ENCODE peak calls at places on chromosomes 5 and 9, in ten cellular contexts. C is lower lobe of right lung, B is fibroblast of mammary gland, Q is psoas muscle, H is MM.1S, D is foreskin fibroblast, G is left ventricle myocardium inferior, T is cardiac muscle cell, I is A673, R is heart left ventricle. Z is an unnamed sample.

GRCh38 chr5:51821697-51822096 is 438.4 kb downstream of the ISL1 start:
- DNase-seq in R (no peak), T (no peak), C (no peak), G (no peak), B (no peak), H (no peak), I (no peak), D (peak), Q (no peak), Z (no peak)

GRCh38 chr5:179797741-179798140 is 4.0 kb downstream of the LTC4S start:
- DNase-seq in G (no peak), B (no peak), T (no peak), D (no peak), I (no peak), H (no peak), R (no peak), Q (no peak), C (no peak), Z (no peak)

GRCh38 chr5:40437452-40437861 is 242.3 kb upstream of the PTGER4 start:
- DNase-seq in R (no peak), C (no peak), D (peak), I (no peak), Q (no peak), B (peak), T (peak), G (no peak), H (no peak), Z (peak)

GRCh38 chr9:72396247-72397091 is 31.5 kb upstream of the ZFAND5 start:
- DNase-seq in I (peak), C (no peak), B (peak), R (no peak), H (no peak), G (no peak), T (peak), Q (no peak), D (peak), Z (no peak)

GRCh38 chr5:39108987-39109386 is 34.8 kb upstream of the RICTOR start:
- DNase-seq in H (no peak), Q (no peak), R (no peak), T (no peak), C (no peak), B (no peak), D (no peak), I (no peak), G (no peak), Z (no peak)

GRCh38 chr5:109705596-109705995 is 15.9 kb downstream of the MAN2A1 start:
- DNase-seq in Q (no peak), R (no peak), D (peak), H (no peak), B (peak), G (no peak), I (no peak), T (peak), C (no peak), Z (no peak)

GRCh38 chr5:132019337-132019736 is 7.9 kb upstream of the ACSL6 start:
- DNase-seq in B (no peak), H (no peak), D (no peak), T (no peak), C (no peak), Q (no peak), I (no peak), R (no peak), G (no peak), Z (peak)

GRCh38 chr5:146852089-146852488 is 26.5 kb downstream of the PPP2R2B start:
- DNase-seq in T (no peak), Q (no peak), H (no peak), C (no peak), R (no peak), B (no peak), I (no peak), G (no peak), D (no peak), Z (no peak)

GRCh38 chr5:111461261-111461671 is 51.1 kb downstream of the STARD4 start:
- DNase-seq in D (peak), R (no peak), C (no peak), Q (no peak), T (peak), G (no peak), I (peak), B (peak), H (no peak), Z (no peak)

GRCh38 chr9:92911496-92912475 is 33.9 kb upstream of the ZNF484 start:
- DNase-seq in T (peak), Q (no peak), R (no peak), G (no peak), H (no peak), I (no peak), D (no peak), B (no peak), C (no peak), Z (no peak)

GRCh38 chr9:115069302-115069701 is 48.7 kb downstream of the TNC start:
- DNase-seq in R (no peak), T (no peak), Q (no peak), H (no peak), G (no peak), B (no peak), D (no peak), C (no peak), I (no peak), Z (no peak)

GRCh38 chr9:40927851-40928802 is 200.4 kb downstream of the FOXD4L6 start:
- DNase-seq in Q (no peak), I (no peak), C (no peak), D (no peak), B (no peak), T (no peak), G (no peak), H (no peak), R (no peak), Z (no peak)

GRCh38 chr5:82314964-82315728 is 37.0 kb upstream of the RPS23 start:
- DNase-seq in C (no peak), G (no peak), I (no peak), H (no peak), Q (no peak), T (peak), B (no peak), D (no peak), R (no peak), Z (no peak)

GRCh38 chr5:89929834-89930233 is 479.7 kb downstream of the CETN3 start:
- DNase-seq in Q (no peak), R (no peak), T (peak), B (peak), H (no peak), G (no peak), C (no peak), I (peak), D (peak), Z (no peak)

GRCh38 chr9:130936285-130937117 is 2.5 kb downstream of the FIBCD1 start:
- DNase-seq in I (no peak), B (peak), T (peak), Q (no peak), H (no peak), G (no peak), C (no peak), R (no peak), D (peak), Z (no peak)

GRCh38 chr5:172144291-172144815 is 43.7 kb downstream of the STK10 start:
- DNase-seq in Q (no peak), B (no peak), C (no peak), I (peak), T (peak), R (peak), G (peak), D (peak), H (no peak), Z (peak)

GRCh38 chr5:77960863-77961396 is 184.8 kb upstream of the TBCA start:
- DNase-seq in C (no peak), Q (no peak), G (no peak), D (no peak), I (peak), B (no peak), T (no peak), H (peak), R (no peak), Z (no peak)

GRCh38 chr5:172820046-172820767 is 13.8 kb upstream of the ERGIC1 start:
- DNase-seq in C (no peak), Q (no peak), T (peak), H (no peak), D (no peak), R (peak), I (no peak), B (peak), G (no peak), Z (no peak)

GRCh38 chr5:71767661-71768060 is 48.6 kb downstream of the CARTPT start:
- DNase-seq in D (peak), B (peak), C (no peak), I (no peak), R (no peak), H (no peak), Q (no peak), T (no peak), G (no peak), Z (no peak)

GRCh38 chr5:164073013-164073535 is 567.7 kb downstream of the MAT2B start:
- DNase-seq in T (peak), B (no peak), C (no peak), H (no peak), I (no peak), R (no peak), D (no peak), G (no peak), Q (no peak), Z (no peak)

GRCh38 chr9:114154597-114155102 is 687 bp upstream of the COL27A1 start:
- DNase-seq in G (no peak), D (peak), H (no peak), T (no peak), B (no peak), C (no peak), R (no peak), Q (no peak), I (no peak), Z (no peak)

GRCh38 chr9:80177949-80178480 is 606.2 kb downstream of the TLE4 start:
- DNase-seq in H (no peak), B (no peak), Q (no peak), G (no peak), T (no peak), I (no peak), R (no peak), D (peak), C (no peak), Z (no peak)

GRCh38 chr5:102295534-102296228 is 403 bp downstream of the SLCO4C1 start:
- DNase-seq in H (peak), T (no peak), B (no peak), G (no peak), I (peak), D (no peak), C (peak), R (no peak), Q (peak), Z (no peak)

GRCh38 chr5:142587354-142587965 is 98.4 kb downstream of the FGF1 start:
- DNase-seq in G (no peak), H (peak), B (peak), R (no peak), I (peak), Q (no peak), T (peak), D (peak), C (no peak), Z (peak)

GRCh38 chr9:134454386-134454978 is 128.2 kb downstream of the RXRA start:
- DNase-seq in C (no peak), I (no peak), T (no peak), R (no peak), Q (no peak), D (no peak), G (no peak), H (no peak), B (no peak), Z (no peak)

GRCh38 chr5:151647320-151647861 is 39.3 kb downstream of the SPARC start:
- DNase-seq in B (no peak), T (no peak), C (no peak), R (no peak), H (no peak), Q (no peak), D (no peak), I (no peak), G (no peak), Z (no peak)

GRCh38 chr5:116428966-116429365 is 145.7 kb downstream of the SEMA6A start:
- DNase-seq in C (no peak), D (no peak), G (no peak), B (no peak), I (no peak), T (no peak), Q (no peak), H (no peak), R (no peak), Z (no peak)

GRCh38 chr9:83622433-83622813 is 520 bp upstream of the IDNK start:
- DNase-seq in D (no peak), T (no peak), H (no peak), Q (no peak), G (no peak), R (no peak), B (no peak), I (no peak), C (no peak), Z (peak)

GRCh38 chr5:53256746-53257145 is 147.2 kb upstream of the MOCS2 start:
- DNase-seq in C (no peak), B (peak), D (peak), I (no peak), H (no peak), T (peak), R (peak), Q (no peak), G (no peak), Z (no peak)

GRCh38 chr5:68155940-68156339 is 59.6 kb upstream of the PIK3R1 start:
- DNase-seq in B (no peak), Q (no peak), H (no peak), T (no peak), R (no peak), C (no peak), I (no peak), G (no peak), D (no peak), Z (no peak)

GRCh38 chr5:172920447-172920849 is 38.8 kb upstream of the RPL26L1 start:
- DNase-seq in I (peak), G (no peak), R (no peak), B (peak), D (peak), Q (no peak), T (peak), H (no peak), C (no peak), Z (no peak)

GRCh38 chr5:761854-762685 is 22.5 kb downstream of the ZDHHC11B start:
- DNase-seq in G (no peak), T (no peak), I (no peak), H (no peak), D (no peak), B (no peak), R (peak), C (peak), Q (no peak), Z (no peak)

GRCh38 chr9:131500377-131500776 is 2.3 kb upstream of the POMT1 start:
- DNase-seq in Q (no peak), R (no peak), C (no peak), B (no peak), I (no peak), T (no peak), D (no peak), G (no peak), H (peak), Z (no peak)

GRCh38 chr9:114151426-114151956 is 3.8 kb upstream of the COL27A1 start:
- DNase-seq in D (no peak), R (no peak), Q (no peak), G (no peak), B (no peak), H (no peak), C (no peak), I (no peak), T (no peak), Z (no peak)

GRCh38 chr5:9265391-9266287 is 280.2 kb downstream of the SEMA5A start:
- DNase-seq in T (peak), C (peak), H (no peak), B (peak), R (peak), I (no peak), Q (no peak), G (peak), D (peak), Z (no peak)

GRCh38 chr9:79080536-79080935 is 491.2 kb upstream of the TLE4 start:
- DNase-seq in I (no peak), B (no peak), T (no peak), Q (no peak), C (no peak), H (no peak), G (no peak), D (no peak), R (no peak), Z (no peak)
- H3K4me3 ChIP-seq in I (no peak), B (no peak), T (no peak), Q (no peak), C (no peak), H (no peak), G (no peak), D (no peak), R (no peak), Z (no peak)

GRCh38 chr9:99189186-99189585 is 32.6 kb downstream of the ALG2 start:
- DNase-seq in G (no peak), B (no peak), H (no peak), R (no peak), Q (no peak), T (no peak), D (no peak), C (no peak), I (no peak), Z (no peak)

GRCh38 chr9:99193466-99193821 is 28.3 kb downstream of the ALG2 start:
- DNase-seq in I (no peak), G (no peak), C (no peak), T (no peak), H (no peak), R (no peak), D (no peak), Q (no peak), B (no peak), Z (no peak)

GRCh38 chr9:99189887-99190596 is 31.7 kb downstream of the ALG2 start:
- DNase-seq in G (no peak), I (no peak), C (no peak), H (no peak), T (no peak), Q (no peak), R (no peak), B (no peak), D (no peak), Z (no peak)

GRCh38 chr9:99190597-99191283 is 31.0 kb downstream of the ALG2 start:
- DNase-seq in I (no peak), R (no peak), G (no peak), Q (no peak), D (no peak), C (no peak), T (no peak), H (no peak), B (no peak), Z (no peak)

GRCh38 chr9:99192786-99193465 is 28.8 kb downstream of the ALG2 start:
- DNase-seq in G (no peak), T (peak), C (no peak), D (peak), B (peak), H (no peak), R (no peak), Q (no peak), I (peak), Z (no peak)
- TF ChIP-seq CTCF in G (no peak), T (peak), C (no peak), D (peak), B (peak), H (no peak), R (no peak), Q (no peak), I (peak), Z (no peak)

GRCh38 chr5:141485305-141486055 is 650 bp downstream of the PCDHGC4 start:
- DNase-seq in I (no peak), R (no peak), Q (no peak), B (no peak), H (no peak), T (no peak), D (no peak), C (no peak), G (no peak), Z (no peak)
- H3K4me3 ChIP-seq in I (no peak), R (peak), Q (peak), B (peak), H (no peak), T (peak), D (peak), C (peak), G (peak), Z (no peak)

GRCh38 chr9:106478312-106479099 is 384.5 kb upstream of the ZNF462 start:
- DNase-seq in B (no peak), G (no peak), H (no peak), R (no peak), Q (no peak), I (no peak), D (no peak), T (peak), C (no peak), Z (no peak)
- TF ChIP-seq CTCF in B (no peak), G (no peak), H (no peak), R (no peak), Q (no peak), I (no peak), D (no peak), T (no peak), C (no peak), Z (no peak)

GRCh38 chr5:95646569-95647330 is at the start of gene RFESD:
- DNase-seq in T (peak), I (peak), C (peak), Q (peak), D (peak), B (peak), G (peak), R (peak), H (peak), Z (peak)
- H3K4me3 ChIP-seq in T (peak), I (peak), C (peak), Q (peak), D (peak), B (peak), G (peak), R (peak), H (peak), Z (peak)